ENCODE peak calls at places on chromosomes 3 and 15, in seven cellular contexts. One of them, this sample, is unnamed.

GRCh38 chr15:29911705-29912104 is 89.4 kb upstream of the TJP1 start:
- DNase-seq in GM12864: no peak
- DNase-seq in spleen: no peak
- DNase-seq in glutamatergic neuron: no peak
- DNase-seq in endothelial cell: no peak
- DNase-seq in GM20000: no peak
- DNase-seq in nephron progenitor cell: no peak
- DNase-seq in this sample: no peak

GRCh38 chr3:146382386-146382785 is 87.0 kb downstream of the PLSCR2 start:
- DNase-seq in nephron progenitor cell: no peak
- DNase-seq in glutamatergic neuron: no peak
- DNase-seq in spleen: no peak
- DNase-seq in endothelial cell: peak
- DNase-seq in GM20000: no peak
- DNase-seq in GM12864: no peak
- DNase-seq in this sample: no peak

GRCh38 chr3:5035113-5035512 is 55.9 kb downstream of the BHLHE40 start:
- DNase-seq in endothelial cell: no peak
- DNase-seq in GM20000: no peak
- DNase-seq in GM12864: no peak
- DNase-seq in spleen: no peak
- DNase-seq in glutamatergic neuron: no peak
- DNase-seq in nephron progenitor cell: no peak
- DNase-seq in this sample: no peak

GRCh38 chr3:131796558-131796957 is 238.3 kb downstream of the CPNE4 start:
- DNase-seq in glutamatergic neuron: no peak
- DNase-seq in GM12864: peak
- DNase-seq in nephron progenitor cell: no peak
- DNase-seq in spleen: no peak
- DNase-seq in GM20000: no peak
- DNase-seq in endothelial cell: no peak
- DNase-seq in this sample: no peak

GRCh38 chr15:70512772-70513362 is 250.5 kb downstream of the UACA start:
- DNase-seq in nephron progenitor cell: no peak
- DNase-seq in endothelial cell: peak
- DNase-seq in glutamatergic neuron: no peak
- DNase-seq in spleen: peak
- DNase-seq in GM12864: peak
- DNase-seq in GM20000: peak
- DNase-seq in this sample: peak

GRCh38 chr15:75673426-75674247 is 25.9 kb downstream of the SNX33 start:
- DNase-seq in glutamatergic neuron: no peak
- DNase-seq in GM20000: no peak
- DNase-seq in nephron progenitor cell: peak
- DNase-seq in GM12864: no peak
- DNase-seq in spleen: no peak
- DNase-seq in endothelial cell: no peak
- DNase-seq in this sample: no peak

GRCh38 chr15:33113666-33114483 is 80.6 kb downstream of the FMN1 start:
- DNase-seq in GM12864: no peak
- DNase-seq in nephron progenitor cell: no peak
- DNase-seq in endothelial cell: no peak
- DNase-seq in spleen: no peak
- DNase-seq in GM20000: no peak
- DNase-seq in glutamatergic neuron: no peak
- DNase-seq in this sample: no peak

GRCh38 chr3:194313642-194314430 is 37.3 kb downstream of the CPN2 start:
- DNase-seq in nephron progenitor cell: no peak
- DNase-seq in glutamatergic neuron: peak
- DNase-seq in GM20000: no peak
- DNase-seq in endothelial cell: no peak
- DNase-seq in spleen: peak
- DNase-seq in GM12864: no peak
- DNase-seq in this sample: no peak

GRCh38 chr3:33826688-33827087 is 28.3 kb downstream of the PDCD6IP start:
- DNase-seq in glutamatergic neuron: no peak
- DNase-seq in spleen: no peak
- DNase-seq in endothelial cell: no peak
- DNase-seq in GM20000: no peak
- DNase-seq in GM12864: no peak
- DNase-seq in nephron progenitor cell: no peak
- DNase-seq in this sample: no peak

DNA sequence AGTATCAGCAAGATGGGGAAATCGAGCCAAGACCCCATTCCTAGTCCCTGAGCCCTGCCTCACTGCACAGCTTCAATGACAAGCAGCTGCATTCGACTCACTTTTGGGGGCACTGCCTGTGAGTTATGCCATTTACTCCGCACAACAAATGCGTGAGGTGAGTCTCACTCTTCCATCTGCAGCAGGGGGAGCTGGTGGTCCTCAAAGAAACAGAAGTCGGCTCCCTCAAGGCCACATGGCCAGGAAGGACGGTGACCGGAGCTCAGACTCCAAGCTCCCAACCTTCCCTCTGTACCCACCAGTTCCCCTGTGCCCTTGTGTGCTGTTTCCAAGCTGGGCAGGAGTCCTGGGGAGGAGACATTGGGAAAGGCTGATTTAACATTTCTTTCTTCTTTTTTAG is 127.7 kb upstream of the IQSEC1 start:
- DNase-seq in endothelial cell: peak
- DNase-seq in GM20000: no peak
- DNase-seq in glutamatergic neuron: peak
- DNase-seq in nephron progenitor cell: peak
- DNase-seq in spleen: no peak
- DNase-seq in GM12864: no peak
- DNase-seq in this sample: no peak
- TF ChIP-seq CTCF in endothelial cell: no peak
- TF ChIP-seq CTCF in GM20000: no peak
- TF ChIP-seq CTCF in glutamatergic neuron: no peak
- TF ChIP-seq CTCF in nephron progenitor cell: peak
- TF ChIP-seq CTCF in spleen: no peak
- TF ChIP-seq CTCF in GM12864: peak
- TF ChIP-seq CTCF in this sample: peak

GRCh38 chr3:197749601-197750395 is at the start of gene FYTTD1:
- DNase-seq in GM20000: peak
- DNase-seq in GM12864: peak
- DNase-seq in spleen: peak
- DNase-seq in glutamatergic neuron: peak
- DNase-seq in endothelial cell: peak
- DNase-seq in nephron progenitor cell: peak
- DNase-seq in this sample: peak

GRCh38 chr3:197750863-197751737 is 1.4 kb downstream of the FYTTD1 start:
- DNase-seq in spleen: peak
- DNase-seq in glutamatergic neuron: peak
- DNase-seq in nephron progenitor cell: peak
- DNase-seq in GM12864: no peak
- DNase-seq in endothelial cell: peak
- DNase-seq in GM20000: no peak
- DNase-seq in this sample: peak

GRCh38 chr3:197748597-197749314 is 927 bp upstream of the FYTTD1 start:
- DNase-seq in nephron progenitor cell: no peak
- DNase-seq in GM12864: no peak
- DNase-seq in GM20000: no peak
- DNase-seq in glutamatergic neuron: no peak
- DNase-seq in spleen: no peak
- DNase-seq in endothelial cell: no peak
- DNase-seq in this sample: no peak

GRCh38 chr3:197749315-197749600 is 425 bp upstream of the FYTTD1 start:
- DNase-seq in spleen: no peak
- DNase-seq in nephron progenitor cell: no peak
- DNase-seq in GM12864: peak
- DNase-seq in endothelial cell: no peak
- DNase-seq in GM20000: peak
- DNase-seq in glutamatergic neuron: peak
- DNase-seq in this sample: peak

DNA sequence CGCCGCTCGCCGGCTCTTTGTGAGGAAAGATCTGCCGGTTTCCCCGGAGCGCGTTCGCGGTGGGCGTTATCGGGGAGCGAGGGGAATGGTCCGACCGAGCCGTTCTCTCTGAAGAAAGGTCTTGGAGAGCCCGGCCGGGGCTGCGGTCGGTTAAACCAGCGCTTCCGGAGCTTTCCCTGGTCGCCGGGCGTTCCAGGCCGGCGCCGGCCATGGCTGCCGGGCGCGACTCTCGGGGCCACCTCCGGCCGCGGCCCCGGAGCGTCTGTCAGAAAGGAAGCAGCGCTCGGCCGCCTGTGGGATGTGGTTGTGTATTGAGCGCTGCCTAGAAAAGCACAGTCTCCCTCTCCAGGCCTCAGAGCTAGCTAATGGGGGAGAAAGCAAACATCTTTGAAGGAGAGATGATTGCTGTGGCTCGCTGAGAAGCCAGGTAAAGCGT is 731 bp downstream of the FYTTD1 start:
- DNase-seq in nephron progenitor cell: peak
- DNase-seq in glutamatergic neuron: peak
- DNase-seq in GM20000: peak
- DNase-seq in spleen: peak
- DNase-seq in GM12864: peak
- DNase-seq in endothelial cell: peak
- DNase-seq in this sample: peak
- TF ChIP-seq CTCF in nephron progenitor cell: no peak
- TF ChIP-seq CTCF in glutamatergic neuron: no peak
- TF ChIP-seq CTCF in GM20000: no peak
- TF ChIP-seq CTCF in spleen: no peak
- TF ChIP-seq CTCF in GM12864: no peak
- TF ChIP-seq CTCF in endothelial cell: no peak
- TF ChIP-seq CTCF in this sample: peak

GRCh38 chr3:190506271-190506670 is 7.6 kb upstream of the IL1RAP start:
- DNase-seq in nephron progenitor cell: no peak
- DNase-seq in GM20000: no peak
- DNase-seq in GM12864: no peak
- DNase-seq in spleen: no peak
- DNase-seq in glutamatergic neuron: no peak
- DNase-seq in endothelial cell: no peak
- DNase-seq in this sample: no peak
- TF ChIP-seq CTCF in nephron progenitor cell: no peak
- TF ChIP-seq CTCF in GM20000: no peak
- TF ChIP-seq CTCF in GM12864: no peak
- TF ChIP-seq CTCF in spleen: no peak
- TF ChIP-seq CTCF in glutamatergic neuron: no peak
- TF ChIP-seq CTCF in endothelial cell: no peak
- TF ChIP-seq CTCF in this sample: no peak

DNA sequence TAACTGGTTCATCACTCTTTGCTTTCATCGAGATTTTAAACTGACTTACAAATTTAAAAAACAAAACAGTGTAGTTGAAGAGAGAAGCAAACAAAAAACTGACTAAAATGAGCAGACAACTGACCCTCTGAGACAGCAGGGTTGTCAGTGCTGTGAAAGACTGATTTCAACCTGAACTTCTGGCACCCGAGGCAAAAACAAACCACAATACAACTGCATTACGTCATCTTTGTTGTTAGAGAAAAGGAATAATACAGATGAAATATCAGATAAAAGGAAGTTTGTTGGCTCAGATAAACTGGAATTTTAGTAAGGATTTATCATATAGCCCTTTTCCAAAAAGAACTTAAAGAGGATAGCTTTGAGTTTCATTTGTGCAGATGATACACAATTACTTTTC is 51.1 kb downstream of the PARP15 start:
- DNase-seq in glutamatergic neuron: no peak
- DNase-seq in GM20000: no peak
- DNase-seq in endothelial cell: no peak
- DNase-seq in GM12864: no peak
- DNase-seq in nephron progenitor cell: no peak
- DNase-seq in spleen: no peak
- DNase-seq in this sample: no peak
- TF ChIP-seq CTCF in glutamatergic neuron: no peak
- TF ChIP-seq CTCF in GM20000: no peak
- TF ChIP-seq CTCF in endothelial cell: no peak
- TF ChIP-seq CTCF in GM12864: no peak
- TF ChIP-seq CTCF in nephron progenitor cell: no peak
- TF ChIP-seq CTCF in spleen: no peak
- TF ChIP-seq CTCF in this sample: no peak

GRCh38 chr15:51688863-51689262 is 7.6 kb downstream of the SCG3 start:
- DNase-seq in GM12864: no peak
- DNase-seq in nephron progenitor cell: no peak
- DNase-seq in GM20000: no peak
- DNase-seq in glutamatergic neuron: no peak
- DNase-seq in endothelial cell: no peak
- DNase-seq in spleen: no peak
- DNase-seq in this sample: no peak
- TF ChIP-seq CTCF in GM12864: peak
- TF ChIP-seq CTCF in nephron progenitor cell: no peak
- TF ChIP-seq CTCF in GM20000: no peak
- TF ChIP-seq CTCF in glutamatergic neuron: no peak
- TF ChIP-seq CTCF in endothelial cell: no peak
- TF ChIP-seq CTCF in spleen: no peak
- TF ChIP-seq CTCF in this sample: no peak

DNA sequence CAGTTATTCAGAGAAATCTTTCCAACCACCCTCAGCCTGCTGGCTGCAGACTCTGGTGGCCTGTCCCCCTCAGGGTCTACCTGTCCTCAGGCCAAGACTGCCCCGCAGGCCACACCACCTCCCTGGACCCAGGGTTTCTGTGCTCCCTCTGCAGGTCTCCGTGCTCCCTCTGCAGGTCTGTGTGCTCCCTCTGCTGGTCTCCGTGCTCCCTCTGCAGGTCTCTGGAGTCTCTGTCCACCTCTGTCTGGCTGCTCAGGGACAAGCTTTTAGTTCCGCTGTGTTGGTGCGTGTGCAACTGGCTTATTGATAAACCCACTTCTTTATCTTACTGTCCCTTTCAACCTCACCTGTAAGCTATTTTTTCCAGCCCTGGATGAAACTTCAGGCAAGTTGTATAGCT is 30.1 kb downstream of the BDH1 start:
- DNase-seq in nephron progenitor cell: no peak
- DNase-seq in glutamatergic neuron: no peak
- DNase-seq in GM20000: no peak
- DNase-seq in spleen: peak
- DNase-seq in endothelial cell: no peak
- DNase-seq in GM12864: no peak
- DNase-seq in this sample: no peak
- TF ChIP-seq CTCF in nephron progenitor cell: no peak
- TF ChIP-seq CTCF in glutamatergic neuron: no peak
- TF ChIP-seq CTCF in GM20000: no peak
- TF ChIP-seq CTCF in spleen: no peak
- TF ChIP-seq CTCF in endothelial cell: no peak
- TF ChIP-seq CTCF in GM12864: no peak
- TF ChIP-seq CTCF in this sample: no peak

GRCh38 chr3:94256888-94257813 is 194.3 kb downstream of the NSUN3 start:
- DNase-seq in spleen: no peak
- DNase-seq in endothelial cell: no peak
- DNase-seq in glutamatergic neuron: no peak
- DNase-seq in GM12864: no peak
- DNase-seq in nephron progenitor cell: no peak
- DNase-seq in GM20000: no peak
- DNase-seq in this sample: no peak
- TF ChIP-seq CTCF in spleen: no peak
- TF ChIP-seq CTCF in endothelial cell: no peak
- TF ChIP-seq CTCF in glutamatergic neuron: no peak
- TF ChIP-seq CTCF in GM12864: no peak
- TF ChIP-seq CTCF in nephron progenitor cell: no peak
- TF ChIP-seq CTCF in GM20000: no peak
- TF ChIP-seq CTCF in this sample: no peak

This sample was measured in GM13977.